ENCODE peak calls at places on chromosomes 13 and 19, in four cellular contexts. B is stimulated activated naive CD8-positive, alpha-beta T cell treated with anti-CD3 and anti-CD28 coated beads, Interleukin-15, Interleukin-2, amounts not matched to agents 100 U/mL and 50 U/mL, for 24 hours; C is caudate nucleus; W is body of pancreas. G is an unnamed sample.

GRCh38 chr13:106373989-106374572 is 161.4 kb downstream of the EFNB2 start:
- DNase-seq in B (peak; percentile 19), C (no peak), W (no peak), G (peak; percentile 80)

GRCh38 chr19:47658431-47659383 is 49.8 kb downstream of the BICRA start:
- DNase-seq in B (no peak), C (no peak), W (no peak), G (no peak)

GRCh38 chr19:43743059-43743458 is 11.7 kb downstream of the SMG9 start:
- DNase-seq in B (no peak), C (no peak), W (no peak), G (peak; percentile 77)

GRCh38 chr19:50414850-50415660 is 3.7 kb upstream of the SPIB start:
- DNase-seq in B (peak; percentile 85), C (no peak), W (peak; percentile 75), G (peak; percentile 63)

GRCh38 chr19:3343619-3344502 is 22.5 kb upstream of the NFIC start:
- DNase-seq in B (peak; percentile 64), C (peak; percentile 42), W (peak; percentile 95), G (peak; percentile 87)

GRCh38 chr19:49432141-49433073 is 7.2 kb downstream of the GFY start:
- DNase-seq in B (no peak), C (no peak), W (no peak), G (no peak)

GRCh38 chr19:8640402-8641004 is 10.1 kb downstream of the NFILZ start:
- DNase-seq in B (no peak), C (no peak), W (peak; percentile 76), G (no peak)

GRCh38 chr13:36059366-36059765 is 71.8 kb downstream of the DCLK1 start:
- DNase-seq in B (no peak), C (no peak), W (no peak), G (no peak)

GRCh38 chr13:59663707-59664106 is 500.0 kb downstream of the DIAPH3 start:
- DNase-seq in B (no peak), C (no peak), W (no peak), G (no peak)

GRCh38 chr19:20367811-20368294 is 197.7 kb downstream of the ZNF737 start:
- DNase-seq in B (no peak), C (no peak), W (peak; percentile 71), G (no peak)

GRCh38 chr19:2252481-2253105 is 3.5 kb downstream of the AMH start:
- DNase-seq in B (no peak), C (no peak), W (no peak), G (no peak)

GRCh38 chr19:45768644-45769053 is 403 bp downstream of the SIX5 start:
- DNase-seq in B (no peak), C (no peak), W (peak; percentile 44), G (no peak)

GRCh38 chr19:4524808-4525562 is 6.7 kb upstream of the PLIN4 start:
- DNase-seq in B (peak; percentile 85), C (no peak), W (peak; percentile 47), G (peak; percentile 37)

GRCh38 chr13:21075303-21076264 is 14.2 kb upstream of the LATS2 start:
- DNase-seq in B (peak; percentile 43), C (no peak), W (peak; percentile 27), G (no peak)

GRCh38 chr13:73399347-73400216 is 340.8 kb downstream of the KLF5 start:
- DNase-seq in B (no peak), C (no peak), W (no peak), G (no peak)

GRCh38 chr19:18645035-18645511 is 8.2 kb downstream of the KLHL26 start:
- DNase-seq in B (no peak), C (no peak), W (no peak), G (no peak)

GRCh38 chr19:13244920-13245319 is 94.7 kb downstream of the IER2 start:
- DNase-seq in B (no peak), C (no peak), W (no peak), G (no peak)

GRCh38 chr19:35612224-35612558 is 344 bp upstream of the HAUS5 start:
- DNase-seq in B (no peak), C (no peak), W (no peak), G (no peak)

GRCh38 chr19:42115219-42115618 is 17.0 kb downstream of the POU2F2 start:
- DNase-seq in B (no peak), C (no peak), W (peak; percentile 86), G (peak; percentile 29)

GRCh38 chr13:76621726-76622125 is 264.5 kb downstream of the KCTD12 start:
- DNase-seq in B (no peak), C (no peak), W (no peak), G (peak; percentile 33)

GRCh38 chr13:113742000-113742441 is 17.0 kb upstream of the TMEM255B start:
- DNase-seq in B (peak; percentile 35), C (no peak), W (peak; percentile 60), G (peak; percentile 49)

GRCh38 chr13:80363890-80364503 is 23.1 kb upstream of the SPRY2 start:
- DNase-seq in B (no peak), C (no peak), W (no peak), G (peak; percentile 69)

GRCh38 chr19:13091400-13092161 is 11.1 kb downstream of the LYL1 start:
- DNase-seq in B (no peak), C (peak; percentile 12), W (peak; percentile 40), G (peak; percentile 96)

GRCh38 chr19:29620931-29621351 is 14.9 kb downstream of the POP4 start:
- DNase-seq in B (peak; percentile 84), C (no peak), W (no peak), G (no peak)

GRCh38 chr19:35088514-35088913 is 27.1 kb upstream of the FXYD3 start:
- DNase-seq in B (no peak), C (no peak), W (no peak), G (peak; percentile 46)

GRCh38 chr19:46429999-46430398 is 1.3 kb upstream of the PNMA8C start:
- DNase-seq in B (no peak), C (no peak), W (no peak), G (no peak)

GRCh38 chr13:113124211-113125025 is 1.8 kb downstream of the F10 start:
- DNase-seq in B (no peak), C (no peak), W (peak; percentile 1), G (no peak)

GRCh38 chr13:28346136-28346535 is 148.8 kb downstream of the FLT1 start:
- DNase-seq in B (no peak), C (no peak), W (no peak), G (peak; percentile 36)

GRCh38 chr13:98798849-98799645 is 46.6 kb upstream of the SLC15A1 start:
- DNase-seq in B (no peak), C (no peak), W (no peak), G (peak; percentile 97)

GRCh38 chr19:17244618-17245534 is 843 bp downstream of the NR2F6 start:
- DNase-seq in B (no peak), C (no peak), W (peak; percentile 50), G (no peak)

GRCh38 chr19:38164526-38164925 is 59.5 kb downstream of the DPF1 start:
- DNase-seq in B (no peak), C (no peak), W (no peak), G (no peak)

GRCh38 chr19:49421039-49421877 is 2.0 kb downstream of the PTH2 start:
- DNase-seq in B (peak; percentile 60), C (no peak), W (peak; percentile 67), G (peak; percentile 63)

GRCh38 chr13:48405865-48406264 is 7.0 kb downstream of the LPAR6 start:
- DNase-seq in B (no peak), C (no peak), W (no peak), G (peak; percentile 25)

GRCh38 chr13:47846886-47847285 is 154.2 kb downstream of the SUCLA2 start:
- DNase-seq in B (no peak), C (no peak), W (no peak), G (no peak)

GRCh38 chr13:33249066-33249465 is 36.5 kb downstream of the STARD13 start:
- DNase-seq in B (no peak), C (no peak), W (no peak), G (peak; percentile 18)

GRCh38 chr19:52922841-52923781 is at the start of gene ZNF888:
- DNase-seq in B (peak; percentile 87), C (peak; percentile 39), W (peak; percentile 92), G (peak; percentile 75)

GRCh38 chr19:39420769-39421168 is 8.3 kb downstream of the PLEKHG2 start:
- DNase-seq in B (no peak), C (no peak), W (no peak), G (no peak)

GRCh38 chr19:15129856-15130580 is 22.8 kb downstream of the SYDE1 start:
- DNase-seq in B (peak; percentile 48), C (no peak), W (peak; percentile 22), G (no peak)